ENCODE peak calls at places on chromosome X, in nine cellular contexts. F, H, X, P, O, U, S, Z and E are unnamed samples.

GRCh38 chrX:118603981-118604380 is 108.4 kb downstream of the DOCK11 start:
- DNase-seq in F (peak; percentile 33), H (peak; percentile 35), X (peak; percentile 42), P (peak; percentile 16), O (no peak), U (peak; percentile 50), S (peak; percentile 17), Z (peak; percentile 43), E (no peak)

GRCh38 chrX:31633349-31633748 is 561.5 kb upstream of the FTHL17 start:
- DNase-seq in F (no peak), H (no peak), X (no peak), P (no peak), O (no peak), U (no peak), S (no peak), Z (no peak), E (no peak)

GRCh38 chrX:135605906-135606305 is 85.4 kb downstream of the INTS6L start:
- DNase-seq in F (no peak), H (no peak), X (no peak), P (no peak), O (no peak), U (no peak), S (no peak), Z (no peak), E (no peak)

GRCh38 chrX:16100673-16101072 is 22.7 kb upstream of the GRPR start:
- DNase-seq in F (no peak), H (no peak), X (no peak), P (no peak), O (no peak), U (no peak), S (no peak), Z (no peak), E (no peak)

GRCh38 chrX:34884693-34885277 is 57.8 kb upstream of the FAM47B start:
- DNase-seq in F (no peak), H (no peak), X (no peak), P (no peak), O (no peak), U (no peak), S (no peak), Z (no peak), E (no peak)

GRCh38 chrX:110178179-110178865 is 139.6 kb downstream of the AMMECR1 start:
- DNase-seq in F (no peak), H (no peak), X (no peak), P (no peak), O (no peak), U (peak; percentile 87), S (no peak), Z (no peak), E (no peak)

GRCh38 chrX:20263474-20263873 is 3.2 kb downstream of the RPS6KA3 start:
- DNase-seq in F (no peak), H (no peak), X (no peak), P (no peak), O (no peak), U (no peak), S (no peak), Z (no peak), E (no peak)

GRCh38 chrX:21905209-21905735 is 35.2 kb upstream of the SMS start:
- DNase-seq in F (no peak), H (no peak), X (no peak), P (no peak), O (no peak), U (no peak), S (no peak), Z (no peak), E (no peak)

GRCh38 chrX:132425744-132426318 is 63.0 kb downstream of the MBNL3 start:
- DNase-seq in F (no peak), H (no peak), X (no peak), P (no peak), O (no peak), U (no peak), S (no peak), Z (no peak), E (no peak)

GRCh38 chrX:2451456-2452316 is 49.1 kb downstream of the DHRSX start:
- DNase-seq in F (no peak), H (no peak), X (no peak), P (no peak), O (no peak), U (peak; percentile 45), S (no peak), Z (no peak), E (no peak)

GRCh38 chrX:151268836-151269235 is 92.5 kb downstream of the GPR50 start:
- DNase-seq in F (no peak), H (no peak), X (no peak), P (no peak), O (no peak), U (no peak), S (no peak), Z (no peak), E (no peak)

GRCh38 chrX:37745354-37745753 is 34.5 kb upstream of the CYBB start:
- DNase-seq in F (peak; percentile 53), H (peak; percentile 70), X (peak; percentile 62), P (peak; percentile 18), O (no peak), U (peak; percentile 54), S (peak; percentile 75), Z (peak; percentile 67), E (peak; percentile 61)

GRCh38 chrX:153463556-153463955 is 6.8 kb downstream of the HAUS7 start:
- DNase-seq in F (no peak), H (no peak), X (no peak), P (no peak), O (no peak), U (no peak), S (no peak), Z (no peak), E (no peak)

GRCh38 chrX:153462291-153462690 is 8.1 kb downstream of the HAUS7 start:
- DNase-seq in F (no peak), H (no peak), X (no peak), P (no peak), O (no peak), U (no peak), S (no peak), Z (no peak), E (no peak)

GRCh38 chrX:153463031-153463430 is 7.3 kb downstream of the HAUS7 start:
- DNase-seq in F (no peak), H (no peak), X (no peak), P (no peak), O (no peak), U (no peak), S (no peak), Z (no peak), E (no peak)

GRCh38 chrX:153459976-153460375 is 10.4 kb downstream of the HAUS7 start:
- DNase-seq in F (no peak), H (no peak), X (no peak), P (no peak), O (no peak), U (no peak), S (no peak), Z (no peak), E (no peak)

DNA sequence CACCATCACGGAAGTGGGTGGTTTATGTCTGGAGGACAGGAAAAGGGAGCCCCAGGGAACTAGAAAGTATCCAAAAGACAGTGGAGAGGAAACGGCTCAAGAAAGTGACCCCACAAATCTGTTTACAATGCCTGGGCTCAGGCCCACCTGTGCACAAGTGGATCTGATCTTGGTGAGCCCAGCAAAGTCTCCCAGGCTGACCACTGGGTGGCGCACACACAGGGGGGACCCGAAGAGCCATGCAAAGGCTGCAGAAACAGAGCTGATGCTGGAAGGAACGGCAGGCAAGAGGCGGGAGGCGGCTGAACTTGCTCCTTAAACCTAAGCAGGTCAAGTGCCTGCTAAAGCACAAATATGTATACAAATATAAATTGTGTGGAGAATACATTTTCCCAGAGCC is 9.6 kb downstream of the HAUS7 start:
- DNase-seq in F (peak; percentile 29), H (peak; percentile 83), X (peak; percentile 37), P (no peak), O (no peak), U (peak; percentile 63), S (peak; percentile 54), Z (peak; percentile 62), E (no peak)
- TF ChIP-seq CTCF in F (peak; percentile 50), H (peak; percentile 96), X (peak; percentile 42), P (peak; percentile 63), O (peak; percentile 39), U (peak; percentile 66), S (peak; percentile 25), Z (peak; percentile 23), E (no peak)

DNA sequence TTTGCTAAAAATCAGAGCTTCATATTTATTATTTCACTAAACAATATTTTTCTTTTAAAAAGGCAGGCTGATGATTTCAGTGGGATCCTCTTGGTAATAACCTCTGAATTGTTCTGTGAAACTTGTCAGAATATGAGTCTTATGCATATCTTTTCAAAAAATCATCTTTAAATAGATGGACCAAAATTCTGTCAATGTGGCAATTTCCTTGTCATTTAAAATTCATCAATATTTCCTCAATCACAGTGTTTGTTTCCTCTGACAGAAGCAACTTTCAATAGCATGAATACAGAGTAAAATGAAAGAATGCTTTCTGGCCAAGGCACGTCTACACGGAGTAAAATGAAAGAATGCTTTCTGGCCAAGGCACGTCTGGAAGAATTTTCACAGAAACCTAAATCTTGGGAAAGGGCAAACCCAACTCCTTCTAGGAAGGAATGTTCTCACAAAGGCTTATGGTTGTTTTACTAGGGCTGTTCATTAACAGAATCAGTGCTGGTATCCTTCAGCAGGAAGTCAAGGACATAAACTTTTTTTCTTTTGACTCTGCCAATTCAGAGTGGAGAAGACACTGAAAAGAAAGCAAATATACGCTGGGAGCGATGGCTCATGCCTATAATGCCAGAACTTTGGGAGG is 99.0 kb upstream of the GPR34 start:
- DNase-seq in F (no peak), H (no peak), X (no peak), P (peak; percentile 1), O (no peak), U (no peak), S (no peak), Z (no peak), E (no peak)
- TF ChIP-seq CTCF in F (no peak), H (no peak), X (no peak), P (no peak), O (no peak), U (no peak), S (no peak), Z (no peak), E (no peak)

DNA sequence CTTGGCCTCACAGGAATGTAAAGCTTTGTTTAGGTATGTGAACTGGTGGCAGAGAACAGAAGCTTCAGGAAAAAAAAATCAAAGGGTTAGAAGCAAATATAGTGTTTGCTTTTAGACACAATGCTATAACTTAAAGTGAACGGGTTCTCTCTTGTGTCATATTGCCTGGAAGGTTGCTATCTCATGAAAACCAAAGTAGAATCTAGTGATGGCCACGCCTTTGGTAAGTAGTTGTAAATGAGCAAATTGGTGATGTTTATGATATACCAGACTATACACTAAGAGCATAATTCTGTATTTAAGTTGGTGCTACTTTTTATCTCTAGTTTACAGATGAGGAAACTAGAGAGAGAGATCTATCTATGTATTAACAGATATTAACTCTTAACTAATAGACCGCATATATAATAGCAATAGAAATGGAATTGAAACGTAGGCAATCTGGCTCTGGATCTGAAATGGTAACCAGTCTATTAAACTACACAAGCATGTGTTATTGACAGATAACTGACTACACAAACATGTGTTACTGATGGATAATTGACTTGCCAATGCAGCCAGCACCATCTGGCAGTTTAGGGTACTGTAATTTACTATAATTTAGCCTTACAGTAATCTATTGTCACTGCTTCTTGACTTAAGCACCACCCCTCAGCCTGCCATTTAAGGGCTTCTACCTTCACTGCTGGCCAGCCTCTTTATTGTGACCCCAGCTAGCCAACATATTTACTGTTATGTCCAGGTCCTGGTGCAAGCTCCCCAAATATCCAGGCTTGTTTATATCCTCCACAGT is 40.9 kb downstream of the HCCS start:
- DNase-seq in F (no peak), H (peak; percentile 39), X (no peak), P (no peak), O (no peak), U (no peak), S (no peak), Z (no peak), E (no peak)
- TF ChIP-seq CTCF in F (no peak), H (no peak), X (no peak), P (no peak), O (no peak), U (no peak), S (no peak), Z (no peak), E (no peak)

GRCh38 chrX:103629295-103630170 is 758 bp downstream of the TCEAL1 start:
- DNase-seq in F (peak; percentile 67), H (peak; percentile 72), X (peak; percentile 80), P (peak; percentile 35), O (no peak), U (peak; percentile 28), S (peak; percentile 14), Z (peak; percentile 77), E (peak; percentile 16)
- TF ChIP-seq CTCF in F (peak; percentile 44), H (peak; percentile 65), X (peak; percentile 44), P (peak; percentile 74), O (no peak), U (peak; percentile 80), S (no peak), Z (peak; percentile 31), E (no peak)